ENCODE peak calls at places on chromosomes 4 and X, in four cellular contexts. G, M, I and J are unnamed samples.

GRCh38 chr4:112231779-112232713 is at the start of gene AP1AR:
- DNase-seq in G (peak; percentile 70), I (peak; percentile 60), M (peak; percentile 89), J (peak; percentile 92)

GRCh38 chr4:8238061-8238511 is 31.5 kb upstream of the HTRA3 start:
- DNase-seq in I (no peak), G (no peak), M (peak; percentile 67), J (no peak)

GRCh38 chrX:69313622-69314290 is 148.5 kb upstream of the PJA1 start:
- DNase-seq in M (no peak), I (no peak), G (no peak), J (no peak)

GRCh38 chrX:2252331-2253065 is 248.3 kb downstream of the DHRSX start:
- DNase-seq in I (no peak), M (no peak), G (no peak), J (no peak)

GRCh38 chr4:156298230-156298629 is 344.6 kb upstream of the CTSO start:
- DNase-seq in G (no peak), M (peak; percentile 16), I (no peak), J (peak; percentile 23)

GRCh38 chr4:48748949-48749596 is 31.0 kb downstream of the FRYL start:
- DNase-seq in I (no peak), M (no peak), G (no peak), J (no peak)

GRCh38 chr4:26854701-26855100 is 5.9 kb upstream of the STIM2 start:
- DNase-seq in G (no peak), I (no peak), M (no peak), J (no peak)

GRCh38 chr4:76210502-76210901 is 3.1 kb downstream of the SCARB2 start:
- DNase-seq in M (no peak), G (no peak), I (no peak), J (no peak)

GRCh38 chr4:89496851-89497250 is 189.3 kb upstream of the GPRIN3 start:
- DNase-seq in G (no peak), M (no peak), I (no peak), J (no peak)

GRCh38 chr4:173498023-173498422 is 32.0 kb downstream of the HAND2 start:
- DNase-seq in I (no peak), G (no peak), M (no peak), J (no peak)

GRCh38 chr4:185587444-185588161 is 52.3 kb upstream of the PDLIM3 start:
- DNase-seq in I (no peak), M (peak; percentile 80), G (no peak), J (peak; percentile 31)

GRCh38 chrX:17692709-17693346 is 44.5 kb upstream of the SCML1 start:
- DNase-seq in M (no peak), G (no peak), I (no peak), J (no peak)

GRCh38 chr4:25253072-25253447 is 19.2 kb downstream of the PI4K2B start:
- DNase-seq in M (no peak), G (no peak), I (no peak), J (no peak)

GRCh38 chrX:13263560-13264251 is 56.1 kb downstream of the ATXN3L start:
- DNase-seq in M (no peak), I (no peak), G (no peak), J (no peak)
- TF ChIP-seq POLR2A in M (no peak), I (no peak), G (no peak), J (no peak)

GRCh38 chr4:110503588-110504435 is 27.9 kb downstream of the ENPEP start:
- DNase-seq in M (no peak), I (no peak), G (no peak), J (no peak)
- TF ChIP-seq CTCF in M (no peak), I (no peak), G (no peak), J (no peak)

DNA sequence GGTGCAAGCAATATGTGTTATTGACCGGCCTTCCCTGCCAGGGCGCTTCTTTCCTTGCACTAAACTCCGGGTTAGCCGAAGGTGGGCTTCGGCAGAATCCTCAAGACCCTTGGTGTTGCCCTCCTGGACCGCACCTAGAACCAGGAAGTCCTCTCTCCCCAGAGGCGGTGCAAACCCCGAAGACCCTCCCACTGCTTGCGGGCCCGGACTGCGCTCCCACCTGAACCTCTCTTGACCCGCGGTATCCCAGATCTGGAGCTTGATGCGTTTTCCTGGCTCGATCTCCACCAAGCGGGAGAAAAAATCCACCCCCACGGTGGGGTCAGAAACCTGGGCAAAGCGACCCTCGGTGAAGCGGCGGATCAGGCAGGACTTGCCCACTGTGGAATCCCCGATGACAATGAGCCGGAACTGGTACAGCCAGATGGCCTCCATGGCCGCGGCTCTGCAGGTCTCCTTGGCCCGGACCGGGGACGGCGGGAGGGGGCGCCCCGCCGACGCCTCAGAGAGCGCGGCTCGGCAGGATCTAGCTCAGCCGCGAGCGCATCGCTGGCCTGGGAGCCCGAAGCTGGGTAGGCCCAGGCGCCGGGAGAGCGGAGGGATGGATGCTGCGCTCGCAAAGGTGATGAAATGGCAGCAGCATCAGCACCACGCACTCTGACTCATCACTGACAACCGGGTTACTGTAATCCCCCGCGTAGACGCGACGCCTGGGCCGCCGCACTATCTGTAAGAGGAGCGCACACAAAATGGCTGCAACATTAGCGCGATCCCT is at the start of gene RAB39B:
- DNase-seq in G (peak; percentile 6), I (no peak), M (peak; percentile 38), J (peak; percentile 28)
- TF ChIP-seq POLR2A in G (no peak), I (no peak), M (no peak), J (no peak)

GRCh38 chr4:10403633-10404445 is 53.4 kb downstream of the ZNF518B start:
- DNase-seq in I (no peak), G (peak; percentile 16), M (peak; percentile 11), J (no peak)
- TF ChIP-seq CTCF in I (peak; percentile 51), G (peak; percentile 73), M (peak; percentile 48), J (peak; percentile 51)

GRCh38 chr4:878796-879729 is 53.1 kb downstream of the GAK start:
- DNase-seq in G (no peak), M (no peak), I (no peak), J (no peak)
- TF ChIP-seq POLR2A in G (no peak), M (no peak), I (no peak), J (no peak)

GRCh38 chrX:151402719-151403390 is 5.8 kb downstream of the VMA21 start:
- DNase-seq in G (peak; percentile 7), I (peak; percentile 8), M (no peak), J (peak; percentile 38)
- TF ChIP-seq CTCF in G (no peak), I (no peak), M (no peak), J (no peak)

GRCh38 chrX:47560831-47561652 is at the start of gene ARAF:
- DNase-seq in I (peak; percentile 96), M (peak; percentile 96), G (peak; percentile 95), J (peak; percentile 98)
- TF ChIP-seq POLR2A in I (peak; percentile 45), M (peak; percentile 58), G (peak; percentile 35), J (peak; percentile 54)

GRCh38 chr4:139859876-139860275 is 194.3 kb downstream of the MGST2 start:
- DNase-seq in M (no peak), I (no peak), G (no peak), J (no peak)

GRCh38 chr4:139858436-139859225 is 193.0 kb downstream of the MGST2 start:
- DNase-seq in I (no peak), M (no peak), G (no peak), J (no peak)

GRCh38 chr4:139860435-139861024 is 194.9 kb downstream of the MGST2 start:
- DNase-seq in G (no peak), I (no peak), M (no peak), J (no peak)

GRCh38 chr4:139857977-139858376 is 192.4 kb downstream of the MGST2 start:
- DNase-seq in M (no peak), I (no peak), G (no peak), J (no peak)

GRCh38 chr4:139861471-139861870 is 195.9 kb downstream of the MGST2 start:
- DNase-seq in I (no peak), G (no peak), M (no peak), J (peak; percentile 36)
- TF ChIP-seq CTCF in I (no peak), G (no peak), M (no peak), J (no peak)